ENCODE peak calls at places on chromosomes 3 and 15, in five cellular contexts. One of them, this sample, is unnamed.

GRCh38 chr3:4575413-4575812 is 82.3 kb downstream of the ITPR1 start:
- DNase-seq in MM.1S: no peak
- DNase-seq in PC-3: peak
- DNase-seq in AG04450: no peak
- DNase-seq in adrenal gland: no peak
- DNase-seq in this sample: no peak

GRCh38 chr15:67080900-67081431 is 15.6 kb downstream of the SMAD3 start:
- DNase-seq in MM.1S: peak
- DNase-seq in PC-3: peak
- DNase-seq in AG04450: no peak
- DNase-seq in adrenal gland: peak
- DNase-seq in this sample: peak

GRCh38 chr15:34365073-34365825 is 1.7 kb downstream of the LPCAT4 start:
- DNase-seq in MM.1S: no peak
- DNase-seq in PC-3: no peak
- DNase-seq in AG04450: no peak
- DNase-seq in adrenal gland: no peak
- DNase-seq in this sample: no peak

GRCh38 chr15:90787881-90788280 is 70.7 kb downstream of the BLM start:
- DNase-seq in MM.1S: no peak
- DNase-seq in PC-3: no peak
- DNase-seq in AG04450: no peak
- DNase-seq in adrenal gland: no peak
- DNase-seq in this sample: no peak

GRCh38 chr3:23490459-23490858 is 287.3 kb downstream of the UBE2E2 start:
- DNase-seq in MM.1S: no peak
- DNase-seq in PC-3: peak
- DNase-seq in AG04450: peak
- DNase-seq in adrenal gland: no peak
- DNase-seq in this sample: no peak

GRCh38 chr3:23209103-23209502 is 6.0 kb downstream of the UBE2E2 start:
- DNase-seq in MM.1S: peak
- DNase-seq in PC-3: no peak
- DNase-seq in AG04450: no peak
- DNase-seq in adrenal gland: no peak
- DNase-seq in this sample: no peak

GRCh38 chr3:172329070-172329469 is 119.2 kb downstream of the GHSR start:
- DNase-seq in MM.1S: no peak
- DNase-seq in PC-3: no peak
- DNase-seq in AG04450: no peak
- DNase-seq in adrenal gland: no peak
- DNase-seq in this sample: no peak

GRCh38 chr3:184361932-184362667 is 590 bp downstream of the POLR2H start:
- DNase-seq in MM.1S: peak
- DNase-seq in PC-3: peak
- DNase-seq in AG04450: no peak
- DNase-seq in adrenal gland: peak
- DNase-seq in this sample: no peak

GRCh38 chr15:101808201-101808600 is 3.8 kb upstream of the OR4F15 start:
- DNase-seq in MM.1S: no peak
- DNase-seq in PC-3: no peak
- DNase-seq in AG04450: peak
- DNase-seq in adrenal gland: no peak
- DNase-seq in this sample: no peak

GRCh38 chr3:33881181-33882064 is 83.0 kb downstream of the PDCD6IP start:
- DNase-seq in MM.1S: no peak
- DNase-seq in PC-3: no peak
- DNase-seq in AG04450: no peak
- DNase-seq in adrenal gland: no peak
- DNase-seq in this sample: no peak

GRCh38 chr3:38687306-38687705 is 37.8 kb upstream of the SCN5A start:
- DNase-seq in MM.1S: no peak
- DNase-seq in PC-3: no peak
- DNase-seq in AG04450: no peak
- DNase-seq in adrenal gland: no peak
- DNase-seq in this sample: no peak

GRCh38 chr3:100325827-100326226 is 8.7 kb upstream of the NIT2 start:
- DNase-seq in MM.1S: no peak
- DNase-seq in PC-3: no peak
- DNase-seq in AG04450: no peak
- DNase-seq in adrenal gland: no peak
- DNase-seq in this sample: no peak

GRCh38 chr15:90067953-90068613 is 34.2 kb downstream of the IDH2 start:
- DNase-seq in MM.1S: no peak
- DNase-seq in PC-3: no peak
- DNase-seq in AG04450: no peak
- DNase-seq in adrenal gland: no peak
- DNase-seq in this sample: no peak

GRCh38 chr3:184261270-184262165 is at the start of gene CAMK2N2:
- DNase-seq in MM.1S: peak
- DNase-seq in PC-3: peak
- DNase-seq in AG04450: no peak
- DNase-seq in adrenal gland: peak
- DNase-seq in this sample: no peak

GRCh38 chr3:136804813-136805212 is 14.1 kb upstream of the SLC35G2 start:
- DNase-seq in MM.1S: no peak
- DNase-seq in PC-3: no peak
- DNase-seq in AG04450: no peak
- DNase-seq in adrenal gland: no peak
- DNase-seq in this sample: no peak

GRCh38 chr15:23648920-23649515 is 1.4 kb upstream of the MAGEL2 start:
- DNase-seq in MM.1S: peak
- DNase-seq in PC-3: peak
- DNase-seq in AG04450: no peak
- DNase-seq in adrenal gland: no peak
- DNase-seq in this sample: no peak

GRCh38 chr3:62392893-62393292 is 19.5 kb upstream of the FEZF2 start:
- DNase-seq in MM.1S: no peak
- DNase-seq in PC-3: no peak
- DNase-seq in AG04450: no peak
- DNase-seq in adrenal gland: peak
- DNase-seq in this sample: no peak

GRCh38 chr15:37837276-37837675 is 97.2 kb upstream of the TMCO5A start:
- DNase-seq in MM.1S: no peak
- DNase-seq in PC-3: peak
- DNase-seq in AG04450: no peak
- DNase-seq in adrenal gland: no peak
- DNase-seq in this sample: no peak

GRCh38 chr3:43243590-43244587 is 42.5 kb upstream of the SNRK start:
- DNase-seq in MM.1S: no peak
- DNase-seq in PC-3: no peak
- DNase-seq in AG04450: no peak
- DNase-seq in adrenal gland: no peak
- DNase-seq in this sample: no peak

GRCh38 chr3:177150970-177151627 is 46.2 kb downstream of the TBL1XR1 start:
- DNase-seq in MM.1S: no peak
- DNase-seq in PC-3: peak
- DNase-seq in AG04450: peak
- DNase-seq in adrenal gland: no peak
- DNase-seq in this sample: no peak

GRCh38 chr15:63943829-63944680 is 102.2 kb downstream of the DAPK2 start:
- DNase-seq in MM.1S: no peak
- DNase-seq in PC-3: no peak
- DNase-seq in AG04450: no peak
- DNase-seq in adrenal gland: peak
- DNase-seq in this sample: no peak

GRCh38 chr15:45112592-45113379 is 1.2 kb downstream of the DUOX2 start:
- DNase-seq in MM.1S: no peak
- DNase-seq in PC-3: no peak
- DNase-seq in AG04450: no peak
- DNase-seq in adrenal gland: no peak
- DNase-seq in this sample: no peak

GRCh38 chr3:133374706-133375105 is 25.1 kb upstream of the BFSP2 start:
- DNase-seq in MM.1S: no peak
- DNase-seq in PC-3: no peak
- DNase-seq in AG04450: no peak
- DNase-seq in adrenal gland: no peak
- DNase-seq in this sample: no peak

DNA sequence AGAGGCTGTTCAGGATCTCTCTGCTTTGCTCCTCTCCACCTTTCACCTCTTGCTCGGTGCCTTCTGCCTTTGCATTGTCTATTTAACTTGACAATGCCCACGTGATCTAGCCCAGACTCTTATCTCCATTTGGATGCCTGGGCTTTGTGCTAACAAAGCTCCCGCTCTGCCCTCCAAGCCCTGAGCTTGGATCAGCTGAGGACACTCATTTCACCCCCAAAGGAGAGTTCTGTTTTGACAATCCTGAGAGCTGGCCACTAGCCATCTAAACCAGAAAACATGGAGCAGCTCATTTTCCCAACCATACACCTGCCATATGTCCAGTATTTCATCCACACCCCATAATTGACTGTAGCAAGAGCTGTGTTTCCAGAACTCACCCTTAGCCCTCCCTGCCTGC is 12.8 kb downstream of the GPR176 start:
- DNase-seq in MM.1S: no peak
- DNase-seq in PC-3: no peak
- DNase-seq in AG04450: no peak
- DNase-seq in adrenal gland: no peak
- DNase-seq in this sample: no peak
- H3K4me3 ChIP-seq in MM.1S: no peak
- H3K4me3 ChIP-seq in PC-3: no peak
- H3K4me3 ChIP-seq in AG04450: no peak
- H3K4me3 ChIP-seq in adrenal gland: no peak
- H3K4me3 ChIP-seq in this sample: no peak

GRCh38 chr15:81105521-81105920 is 28.5 kb upstream of the CFAP161 start:
- DNase-seq in MM.1S: no peak
- DNase-seq in PC-3: no peak
- DNase-seq in AG04450: no peak
- DNase-seq in adrenal gland: no peak
- DNase-seq in this sample: no peak

GRCh38 chr15:81111018-81111417 is 23.1 kb upstream of the CFAP161 start:
- DNase-seq in MM.1S: no peak
- DNase-seq in PC-3: no peak
- DNase-seq in AG04450: no peak
- DNase-seq in adrenal gland: no peak
- DNase-seq in this sample: no peak

GRCh38 chr15:81107889-81108288 is 26.2 kb upstream of the CFAP161 start:
- DNase-seq in MM.1S: no peak
- DNase-seq in PC-3: no peak
- DNase-seq in AG04450: no peak
- DNase-seq in adrenal gland: no peak
- DNase-seq in this sample: no peak

GRCh38 chr15:81106560-81106959 is 27.5 kb upstream of the CFAP161 start:
- DNase-seq in MM.1S: peak
- DNase-seq in PC-3: peak
- DNase-seq in AG04450: peak
- DNase-seq in adrenal gland: peak
- DNase-seq in this sample: peak

GRCh38 chr15:81108427-81108826 is 25.6 kb upstream of the CFAP161 start:
- DNase-seq in MM.1S: peak
- DNase-seq in PC-3: peak
- DNase-seq in AG04450: no peak
- DNase-seq in adrenal gland: no peak
- DNase-seq in this sample: no peak
- TF ChIP-seq CTCF in MM.1S: peak
- TF ChIP-seq CTCF in PC-3: peak
- TF ChIP-seq CTCF in AG04450: peak
- TF ChIP-seq CTCF in adrenal gland: peak
- TF ChIP-seq CTCF in this sample: peak

GRCh38 chr3:180283251-180283650 is 246.5 kb upstream of the PEX5L start:
- DNase-seq in MM.1S: no peak
- DNase-seq in PC-3: no peak
- DNase-seq in AG04450: no peak
- DNase-seq in adrenal gland: no peak
- DNase-seq in this sample: no peak

GRCh38 chr3:180278583-180279188 is 241.9 kb upstream of the PEX5L start:
- DNase-seq in MM.1S: peak
- DNase-seq in PC-3: no peak
- DNase-seq in AG04450: no peak
- DNase-seq in adrenal gland: no peak
- DNase-seq in this sample: peak

GRCh38 chr3:180284331-180285110 is 247.8 kb upstream of the PEX5L start:
- DNase-seq in MM.1S: no peak
- DNase-seq in PC-3: peak
- DNase-seq in AG04450: no peak
- DNase-seq in adrenal gland: no peak
- DNase-seq in this sample: no peak

GRCh38 chr3:180280601-180281000 is 243.9 kb upstream of the PEX5L start:
- DNase-seq in MM.1S: no peak
- DNase-seq in PC-3: peak
- DNase-seq in AG04450: peak
- DNase-seq in adrenal gland: no peak
- DNase-seq in this sample: no peak

DNA sequence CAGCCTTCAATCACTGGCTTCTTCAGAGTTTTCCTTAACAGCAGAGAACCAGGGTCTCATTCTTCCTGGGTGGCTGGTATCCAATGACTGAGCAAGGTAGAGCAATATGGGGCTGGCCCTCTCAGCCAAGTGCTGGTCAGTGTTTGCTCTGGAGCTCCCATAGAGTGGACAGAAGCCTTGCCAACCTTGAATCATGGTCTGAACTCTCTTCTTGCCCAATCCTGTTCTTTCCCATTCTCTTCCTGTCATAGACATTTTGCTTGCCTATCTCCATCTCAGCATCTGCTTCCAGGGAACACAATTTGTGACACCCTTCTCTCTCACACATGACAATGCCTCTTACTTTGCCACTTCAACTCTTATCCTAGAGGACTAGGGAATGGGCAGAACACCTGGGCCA is 245.6 kb upstream of the PEX5L start:
- DNase-seq in MM.1S: no peak
- DNase-seq in PC-3: no peak
- DNase-seq in AG04450: no peak
- DNase-seq in adrenal gland: no peak
- DNase-seq in this sample: no peak
- H3K4me3 ChIP-seq in MM.1S: no peak
- H3K4me3 ChIP-seq in PC-3: no peak
- H3K4me3 ChIP-seq in AG04450: no peak
- H3K4me3 ChIP-seq in adrenal gland: no peak
- H3K4me3 ChIP-seq in this sample: no peak

GRCh38 chr3:47476330-47476626 is 537 bp upstream of the SCAP start:
- DNase-seq in MM.1S: no peak
- DNase-seq in PC-3: no peak
- DNase-seq in AG04450: no peak
- DNase-seq in adrenal gland: no peak
- DNase-seq in this sample: no peak
- TF ChIP-seq CTCF in MM.1S: no peak
- TF ChIP-seq CTCF in PC-3: no peak
- TF ChIP-seq CTCF in AG04450: no peak
- TF ChIP-seq CTCF in adrenal gland: no peak
- TF ChIP-seq CTCF in this sample: no peak

GRCh38 chr3:160992712-160993111 is 112.4 kb downstream of the B3GALNT1 start:
- DNase-seq in MM.1S: no peak
- DNase-seq in PC-3: no peak
- DNase-seq in AG04450: no peak
- DNase-seq in adrenal gland: no peak
- DNase-seq in this sample: no peak

GRCh38 chr3:160998581-160998980 is 106.6 kb downstream of the B3GALNT1 start:
- DNase-seq in MM.1S: no peak
- DNase-seq in PC-3: no peak
- DNase-seq in AG04450: no peak
- DNase-seq in adrenal gland: no peak
- DNase-seq in this sample: no peak

GRCh38 chr3:160999268-160999667 is 105.9 kb downstream of the B3GALNT1 start:
- DNase-seq in MM.1S: no peak
- DNase-seq in PC-3: peak
- DNase-seq in AG04450: no peak
- DNase-seq in adrenal gland: no peak
- DNase-seq in this sample: no peak

GRCh38 chr3:160996811-160997210 is 108.3 kb downstream of the B3GALNT1 start:
- DNase-seq in MM.1S: no peak
- DNase-seq in PC-3: no peak
- DNase-seq in AG04450: no peak
- DNase-seq in adrenal gland: no peak
- DNase-seq in this sample: no peak
- H3K4me3 ChIP-seq in MM.1S: no peak
- H3K4me3 ChIP-seq in PC-3: no peak
- H3K4me3 ChIP-seq in AG04450: no peak
- H3K4me3 ChIP-seq in adrenal gland: no peak
- H3K4me3 ChIP-seq in this sample: no peak

This sample was measured in GM12864.